ENCODE peak calls at places on chromosome 18, in eight cellular contexts. D is AG04449, Z is kidney, U is heart right ventricle, H is breast epithelium, L is GM12865, Q is endothelial cell of umbilical vein, I is foreskin fibroblast. O is an unnamed sample.

GRCh38 chr18:21672868-21673267 is 31.7 kb downstream of the ABHD3 start:
- DNase-seq in D (no peak), Z (no peak), U (peak; percentile 27), H (peak; percentile 54), L (no peak), Q (peak; percentile 7), I (peak; percentile 47), O (no peak)

GRCh38 chr18:35415511-35416427 is 38.6 kb upstream of the ZNF396 start:
- DNase-seq in D (no peak), Z (no peak), U (no peak), H (no peak), L (peak; percentile 37), Q (no peak), I (peak; percentile 38), O (peak; percentile 29)

GRCh38 chr18:61216086-61216485 is 117.1 kb upstream of the CDH20 start:
- DNase-seq in D (no peak), Z (no peak), U (no peak), H (no peak), L (no peak), Q (no peak), I (no peak), O (no peak)

GRCh38 chr18:75407468-75408437 is 19.8 kb downstream of the SMIM21 start:
- DNase-seq in D (no peak), Z (no peak), U (no peak), H (no peak), L (no peak), Q (no peak), I (peak; percentile 56), O (no peak)

GRCh38 chr18:78995740-78996395 is 16.2 kb downstream of the SALL3 start:
- DNase-seq in D (no peak), Z (no peak), U (no peak), H (no peak), L (no peak), Q (no peak), I (no peak), O (no peak)

GRCh38 chr18:36302676-36303075 is 5.2 kb downstream of the FHOD3 start:
- DNase-seq in D (no peak), Z (no peak), U (no peak), H (no peak), L (no peak), Q (no peak), I (peak; percentile 39), O (no peak)

GRCh38 chr18:30819619-30820018 is 222.9 kb downstream of the DSC3 start:
- DNase-seq in D (no peak), Z (no peak), U (no peak), H (no peak), L (no peak), Q (no peak), I (no peak), O (no peak)

GRCh38 chr18:23573948-23574431 is 12.3 kb downstream of the NPC1 start:
- DNase-seq in D (no peak), Z (no peak), U (no peak), H (no peak), L (peak; percentile 40), Q (peak; percentile 25), I (peak; percentile 67), O (no peak)

GRCh38 chr18:63970803-63971191 is 916 bp downstream of the SERPINB8 start:
- DNase-seq in D (no peak), Z (peak; percentile 82), U (peak; percentile 53), H (peak; percentile 30), L (no peak), Q (no peak), I (peak; percentile 69), O (no peak)

DNA sequence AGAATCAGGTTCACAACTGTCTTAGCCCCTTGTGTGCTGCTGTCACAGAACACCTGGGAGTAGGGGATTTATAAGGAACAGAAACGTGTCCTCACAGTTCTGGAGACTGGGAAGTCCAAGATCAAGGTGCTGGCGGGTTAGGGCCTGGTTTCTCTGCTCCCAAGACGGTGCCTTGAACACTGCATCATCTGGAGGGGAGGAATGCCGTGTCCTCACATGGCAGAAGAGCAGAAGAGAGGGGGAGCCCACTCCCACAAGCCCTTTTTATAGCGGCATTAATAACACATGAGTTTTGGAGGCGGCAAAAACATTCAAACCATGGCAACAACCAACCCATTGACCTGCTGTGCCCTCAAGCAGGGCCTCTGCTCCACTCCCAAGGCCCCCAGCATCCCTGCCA is 62.1 kb downstream of the SMAD7 start:
- DNase-seq in D (no peak), Z (no peak), U (no peak), H (no peak), L (no peak), Q (no peak), I (no peak), O (no peak)
- H3K4me3 ChIP-seq in D (no peak overlapping the region), Z (no peak overlapping the region), U (no peak overlapping the region), H (no peak overlapping the region), L (no peak overlapping the region), Q (no peak overlapping the region), I (no peak overlapping the region), O (no peak overlapping the region)

DNA sequence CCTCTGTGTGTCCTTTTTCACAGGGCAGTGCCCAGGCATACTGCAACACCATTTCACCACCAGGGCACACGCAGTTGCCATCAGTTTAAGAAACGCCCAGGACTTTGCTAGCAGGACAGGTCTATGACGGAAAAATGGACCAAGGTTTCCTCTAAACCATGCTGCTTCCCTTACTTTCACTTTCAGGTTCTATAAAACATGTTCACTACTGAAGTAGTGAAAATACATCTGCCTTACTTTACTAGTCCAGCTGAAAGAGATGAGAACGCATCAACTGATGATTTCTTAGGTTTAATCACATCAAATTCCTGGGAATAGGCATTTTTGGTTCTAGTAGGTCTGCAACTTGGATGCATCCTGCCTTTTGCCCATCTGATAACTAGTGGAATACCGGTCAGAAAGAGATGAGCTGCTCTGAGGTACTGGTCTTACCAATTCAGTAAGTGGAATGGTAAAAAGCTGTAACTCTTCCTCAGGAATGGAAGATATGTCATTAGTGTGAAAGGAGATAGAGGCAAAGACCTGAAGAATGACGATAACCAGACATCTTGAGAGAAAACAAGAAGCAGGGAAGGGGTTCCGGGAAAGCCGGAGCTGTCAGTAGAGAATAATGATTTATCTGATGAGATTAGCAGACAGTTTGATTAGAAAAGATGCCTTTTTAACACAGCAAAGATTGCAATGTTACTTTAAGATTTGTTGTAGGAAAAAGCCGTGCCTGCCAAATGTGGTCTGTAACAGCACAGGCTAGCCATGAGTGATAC is 110.3 kb downstream of the TCF4 start:
- DNase-seq in D (no peak), Z (no peak), U (no peak), H (no peak), L (peak; percentile 62), Q (peak; percentile 81), I (peak; percentile 56), O (no peak)
- TF ChIP-seq CTCF in D (peak; percentile 7), Z (no peak), U (no peak), H (no peak), L (peak; percentile 6), Q (peak; percentile 27), I (no peak), O (peak; percentile 33)

DNA sequence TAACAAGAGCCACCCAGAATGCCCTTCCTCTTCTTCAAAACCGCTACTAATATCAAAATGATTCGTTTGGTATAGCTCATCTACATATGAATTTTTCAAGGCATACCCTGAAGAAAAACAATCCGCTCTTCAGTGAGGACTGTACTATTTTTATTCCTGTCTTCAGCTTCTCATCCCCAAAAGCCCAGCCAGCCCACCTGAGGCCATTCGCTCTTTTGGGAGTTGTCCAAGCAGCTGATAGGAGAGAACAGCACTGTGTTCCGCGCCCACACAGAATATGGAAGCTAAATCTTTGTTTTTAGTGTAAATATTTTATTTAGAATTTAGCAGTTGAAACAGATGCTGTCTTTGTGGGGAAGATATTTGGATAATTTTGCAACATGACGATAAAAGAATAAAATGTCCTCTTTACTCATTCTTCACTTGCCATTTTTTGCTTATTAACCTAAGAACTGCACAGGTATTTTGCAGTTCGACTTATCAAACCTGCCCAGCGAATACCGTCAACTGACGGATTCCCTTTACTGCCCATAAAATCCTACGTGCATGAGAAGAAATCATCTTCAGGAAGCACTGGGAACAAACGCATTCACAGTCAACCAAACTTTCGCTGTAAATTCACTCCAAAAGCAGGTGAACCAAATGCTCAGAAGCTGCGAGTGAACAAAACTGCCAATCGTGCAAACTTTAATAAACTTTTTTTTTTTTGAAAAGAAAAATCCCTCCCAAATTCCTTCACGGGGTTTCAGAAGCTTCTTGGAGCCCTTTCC is 3.4 kb downstream of the ZNF521 start:
- DNase-seq in D (no peak), Z (no peak), U (no peak), H (peak; percentile 32), L (no peak), Q (no peak), I (no peak), O (no peak)
- H3K4me3 ChIP-seq in D (peak overlapping the region; percentile 85), Z (peak overlapping the region; percentile 61), U (peak overlapping the region; percentile 73), H (peak overlapping the region; percentile 77), L (no peak overlapping the region), Q (peak overlapping the region; percentile 99), I (peak overlapping the region; percentile 72), O (peak overlapping the region; percentile 65)

GRCh38 chr18:62523631-62524442 is 1.0 kb downstream of the ZCCHC2 start:
- DNase-seq in D (no peak), Z (peak; percentile 90), U (peak; percentile 62), H (peak; percentile 54), L (peak; percentile 72), Q (peak; percentile 53), I (peak; percentile 76), O (no peak)

GRCh38 chr18:62521588-62521987 is 1.2 kb upstream of the ZCCHC2 start:
- DNase-seq in D (no peak), Z (no peak), U (no peak), H (no peak), L (no peak), Q (no peak), I (peak; percentile 39), O (no peak)

GRCh38 chr18:62523255-62523588 is 397 bp downstream of the ZCCHC2 start:
- DNase-seq in D (no peak), Z (no peak), U (no peak), H (no peak), L (no peak), Q (no peak), I (no peak), O (no peak)

GRCh38 chr18:62522178-62522509 is 681 bp upstream of the ZCCHC2 start:
- DNase-seq in D (no peak), Z (peak; percentile 68), U (no peak), H (no peak), L (no peak), Q (no peak), I (no peak), O (no peak)

DNA sequence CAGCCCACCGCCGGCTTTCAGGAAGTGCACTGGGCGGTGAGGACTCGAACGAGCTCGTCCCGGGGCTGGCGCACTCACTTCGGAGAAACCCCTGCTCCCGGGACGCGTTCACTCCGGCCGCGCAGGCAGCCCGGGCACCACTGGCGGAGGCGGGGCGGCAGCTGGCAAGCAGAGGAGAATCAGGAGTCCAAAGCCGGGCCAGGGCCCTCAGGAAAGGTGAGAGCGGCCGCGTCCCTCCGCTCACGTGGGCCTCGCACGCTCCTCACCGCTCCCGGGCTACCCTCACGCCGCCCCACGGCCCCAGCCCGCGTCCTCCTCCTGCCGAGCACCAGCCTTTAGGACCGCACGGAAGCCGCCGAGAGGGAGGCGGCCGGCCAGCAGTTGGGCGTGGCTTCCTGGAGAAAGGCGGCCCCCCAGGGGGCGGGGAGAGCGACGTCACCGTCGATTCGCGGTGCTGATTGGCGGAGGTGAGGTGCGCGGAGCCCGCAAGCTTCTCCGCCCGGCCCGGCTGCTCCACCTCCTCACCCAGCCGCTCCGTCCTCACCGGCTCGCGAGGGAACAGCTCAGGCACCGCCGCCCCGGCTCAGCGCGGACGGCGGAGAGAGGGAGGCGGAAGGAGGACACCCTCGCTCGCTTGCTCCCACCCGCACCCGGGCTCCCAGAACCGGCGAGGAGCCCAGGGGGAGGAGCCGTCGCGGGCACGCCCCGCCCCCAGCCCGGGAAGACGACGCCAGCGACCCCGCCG is at the start of gene ZCCHC2:
- DNase-seq in D (peak; percentile 79), Z (peak; percentile 99), U (peak; percentile 99), H (peak; percentile 97), L (peak; percentile 99), Q (peak; percentile 99), I (peak; percentile 99), O (peak; percentile 86)
- TF ChIP-seq CTCF in D (no peak), Z (no peak), U (no peak), H (no peak), L (no peak), Q (no peak), I (no peak), O (no peak)

GRCh38 chr18:32771871-32772499 is 838 bp downstream of the KLHL14 start:
- DNase-seq in D (no peak), Z (peak; percentile 79), U (peak; percentile 27), H (no peak), L (no peak), Q (no peak), I (peak; percentile 11), O (no peak)
- H3K4me3 ChIP-seq in D (no peak overlapping the region), Z (peak overlapping the region; percentile 70), U (peak overlapping the region; percentile 48), H (peak overlapping the region; percentile 43), L (no peak overlapping the region), Q (no peak overlapping the region), I (no peak overlapping the region), O (no peak overlapping the region)

O was measured in AG09309.